ENCODE peak calls at places on chromosome 14, in eight cellular contexts. S is Karpas-422; P is IMR-90; N is ovary; B is fibroblast of lung; U is skeletal muscle cell; M is CD8-positive, alpha-beta memory T cell; D is esophagus muscularis mucosa. A is an unnamed sample.

GRCh38 chr14:100577321-100577985 is 9.8 kb downstream of the BEGAIN start:
- DNase-seq in S (no peak), U (no peak), D (no peak), P (no peak), N (peak; percentile 38), M (no peak), B (no peak), A (no peak)

GRCh38 chr14:104144911-104145825 is 6.8 kb downstream of the KIF26A start:
- DNase-seq in N (peak; percentile 39), B (no peak), M (no peak), U (no peak), S (no peak), D (no peak), P (no peak), A (no peak)

GRCh38 chr14:24332094-24332983 is 2.5 kb downstream of the ADCY4 start:
- DNase-seq in P (peak; percentile 52), U (no peak), M (peak; percentile 85), S (peak; percentile 97), B (peak; percentile 41), N (peak; percentile 66), D (no peak), A (peak; percentile 71)

GRCh38 chr14:22811752-22812151 is 3.5 kb downstream of the SLC7A7 start:
- DNase-seq in B (peak; percentile 27), D (no peak), M (no peak), U (no peak), P (peak; percentile 87), S (no peak), N (no peak), A (no peak)

GRCh38 chr14:63853831-63854293 is 1.1 kb downstream of the SYNE2 start:
- DNase-seq in N (peak; percentile 64), S (peak; percentile 58), U (no peak), B (peak; percentile 56), D (no peak), M (peak; percentile 53), P (peak; percentile 52), A (no peak)

GRCh38 chr14:54025661-54026060 is 69.0 kb upstream of the BMP4 start:
- DNase-seq in B (peak; percentile 26), P (peak; percentile 5), N (no peak), D (no peak), S (peak; percentile 78), M (no peak), U (no peak), A (no peak)

GRCh38 chr14:62824086-62824485 is 221.2 kb downstream of the KCNH5 start:
- DNase-seq in N (no peak), M (no peak), S (no peak), P (peak; percentile 18), U (no peak), D (no peak), B (peak; percentile 64), A (no peak)

GRCh38 chr14:51116682-51117081 is 21.8 kb upstream of the TRIM9 start:
- DNase-seq in B (no peak), P (no peak), U (no peak), D (no peak), S (no peak), M (no peak), N (no peak), A (no peak)

GRCh38 chr14:23055147-23055550 is 2.2 kb downstream of the CDH24 start:
- DNase-seq in N (no peak), S (no peak), P (no peak), B (no peak), D (no peak), M (no peak), U (no peak), A (no peak)

GRCh38 chr14:22456986-22457594 is 131.9 kb downstream of the DAD1 start:
- DNase-seq in S (no peak), U (no peak), N (no peak), D (no peak), M (no peak), P (no peak), B (no peak), A (no peak)

GRCh38 chr14:60632777-60633176 is 16.5 kb downstream of the SIX1 start:
- DNase-seq in N (no peak), B (no peak), D (no peak), M (no peak), S (no peak), P (no peak), U (no peak), A (no peak)

GRCh38 chr14:84806627-84807026 is 723.3 kb upstream of the FLRT2 start:
- DNase-seq in S (no peak), B (peak; percentile 72), U (no peak), D (no peak), M (no peak), P (no peak), N (no peak), A (no peak)

GRCh38 chr14:20794644-20795369 is 7.8 kb downstream of the RNASE1 start:
- DNase-seq in P (no peak), B (no peak), M (no peak), U (no peak), S (no peak), N (no peak), D (no peak), A (no peak)

GRCh38 chr14:58171090-58171489 is 19.1 kb upstream of the ARMH4 start:
- DNase-seq in P (peak; percentile 82), S (peak; percentile 90), U (peak; percentile 65), D (peak; percentile 87), N (peak; percentile 69), M (peak; percentile 10), B (peak; percentile 83), A (no peak)

GRCh38 chr14:71248204-71248603 is 340.9 kb downstream of the PCNX1 start:
- DNase-seq in B (peak; percentile 80), N (no peak), U (no peak), M (no peak), P (peak; percentile 65), D (no peak), S (no peak), A (no peak)

GRCh38 chr14:106879241-106879640 is 1352.9 kb downstream of the TMEM121 start:
- DNase-seq in N (peak; percentile 73), S (peak; percentile 90), M (no peak), P (no peak), U (no peak), D (no peak), B (no peak), A (no peak)

GRCh38 chr14:35875296-35875695 is 49.2 kb downstream of the BRMS1L start:
- DNase-seq in B (no peak), D (no peak), U (no peak), P (peak; percentile 24), S (no peak), N (no peak), M (no peak), A (no peak)

GRCh38 chr14:24632336-24632735 is 1.7 kb downstream of the GZMB start:
- DNase-seq in U (no peak), N (no peak), S (no peak), M (no peak), D (peak; percentile 37), P (no peak), B (no peak), A (no peak)

GRCh38 chr14:75487155-75487671 is 35.1 kb upstream of the BATF start:
- DNase-seq in S (no peak), N (no peak), U (no peak), P (no peak), D (peak; percentile 53), B (no peak), M (peak; percentile 22), A (peak; percentile 74)

GRCh38 chr14:63438065-63438757 is 105.0 kb downstream of the PPP2R5E start:
- DNase-seq in U (peak; percentile 95), B (peak; percentile 96), S (peak; percentile 74), P (peak; percentile 92), D (peak; percentile 96), N (peak; percentile 53), M (no peak), A (no peak)

GRCh38 chr14:100775351-100775830 is 48.7 kb downstream of the DLK1 start:
- DNase-seq in U (no peak), D (no peak), B (no peak), S (no peak), M (no peak), N (no peak), P (no peak), A (no peak)

GRCh38 chr14:59377991-59378720 is 87.0 kb downstream of the GPR135 start:
- DNase-seq in B (no peak), S (no peak), U (no peak), M (no peak), P (no peak), D (no peak), N (peak; percentile 70), A (no peak)
- H3K4me3 ChIP-seq in B (no peak overlapping the region), S (no peak overlapping the region), U (no peak overlapping the region), M (no peak overlapping the region), P (no peak overlapping the region), D (no peak overlapping the region), N (no peak overlapping the region), A (no peak overlapping the region)

GRCh38 chr14:105476937-105477658 is 2.5 kb downstream of the CRIP2 start:
- DNase-seq in N (no peak), P (no peak), B (no peak), M (no peak), U (no peak), S (no peak), D (no peak), A (no peak)
- H3K4me3 ChIP-seq in N (no peak overlapping the region), P (no peak overlapping the region), B (peak overlapping the region; percentile 70), M (no peak overlapping the region), U (peak overlapping the region; percentile 64), S (no peak overlapping the region), D (peak overlapping the region; percentile 99), A (no peak overlapping the region)

DNA sequence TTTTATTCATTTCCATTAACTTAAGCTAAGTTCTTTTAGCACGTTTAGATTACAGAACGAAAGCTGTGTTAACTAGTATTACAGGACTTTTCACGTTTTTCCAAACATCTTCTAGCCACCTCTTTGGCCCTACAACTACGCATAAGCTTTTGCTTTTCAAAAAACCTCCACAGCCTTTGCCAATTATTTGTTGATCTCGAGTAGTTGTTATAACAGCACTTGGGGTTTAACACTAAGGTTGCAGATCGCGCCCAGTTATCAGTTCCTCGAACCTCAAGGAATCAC is 453 bp upstream of the RBM25 start:
- DNase-seq in S (no peak), P (no peak), B (no peak), N (no peak), U (no peak), M (no peak), D (no peak), A (no peak)
- H3K4me3 ChIP-seq in S (peak overlapping the region; percentile 78), P (peak overlapping the region; percentile 58), B (peak overlapping the region; percentile 95), N (peak overlapping the region; percentile 71), U (peak overlapping the region; percentile 97), M (peak overlapping the region; percentile 90), D (peak overlapping the region; percentile 88), A (peak overlapping the region; percentile 84)

GRCh38 chr14:31419179-31420012 is 954 bp downstream of the HEATR5A start:
- DNase-seq in S (peak; percentile 60), B (peak; percentile 52), P (peak; percentile 37), N (no peak), U (no peak), M (no peak), D (no peak), A (no peak)

GRCh38 chr14:31421200-31421599 is 850 bp upstream of the HEATR5A start:
- DNase-seq in U (no peak), D (no peak), M (no peak), N (no peak), S (no peak), P (no peak), B (no peak), A (no peak)

GRCh38 chr14:31420013-31420318 is 384 bp downstream of the HEATR5A start:
- DNase-seq in M (no peak), N (peak; percentile 76), U (no peak), P (no peak), B (no peak), S (peak; percentile 57), D (no peak), A (no peak)

GRCh38 chr14:31420319-31421081 is at the start of gene HEATR5A:
- DNase-seq in M (peak; percentile 89), P (peak; percentile 94), B (peak; percentile 96), S (peak; percentile 98), U (peak; percentile 85), N (peak; percentile 98), D (peak; percentile 96), A (peak; percentile 80)

GRCh38 chr14:31418440-31418839 is 1.9 kb downstream of the HEATR5A start:
- DNase-seq in P (no peak), B (no peak), U (no peak), D (no peak), M (no peak), S (peak; percentile 70), N (no peak), A (no peak)
- H3K4me3 ChIP-seq in P (no peak overlapping the region), B (peak overlapping the region; percentile 100), U (no peak overlapping the region), D (no peak overlapping the region), M (no peak overlapping the region), S (peak overlapping the region; percentile 88), N (no peak overlapping the region), A (no peak overlapping the region)